ENCODE peak calls at places on chromosomes 13 and 19, in five cellular contexts. One of them, this sample, is unnamed.

GRCh38 chr19:35041548-35042055 is at the start of gene HPN:
- DNase-seq in AG04449: no peak
- DNase-seq in choroid plexus epithelial cell: no peak
- DNase-seq in Peyer's patch: no peak
- DNase-seq in lower leg skin: no peak
- DNase-seq in this sample: no peak

GRCh38 chr13:63184693-63185092 is 1769.0 kb upstream of the PCDH20 start:
- DNase-seq in AG04449: no peak
- DNase-seq in choroid plexus epithelial cell: peak
- DNase-seq in Peyer's patch: no peak
- DNase-seq in lower leg skin: no peak
- DNase-seq in this sample: no peak

GRCh38 chr19:52993342-52994178 is 20.2 kb upstream of the ERVV-1 start:
- DNase-seq in AG04449: no peak
- DNase-seq in choroid plexus epithelial cell: peak
- DNase-seq in Peyer's patch: peak
- DNase-seq in lower leg skin: peak
- DNase-seq in this sample: peak

GRCh38 chr19:38538386-38538785 is 79.4 kb downstream of the MAP4K1 start:
- DNase-seq in AG04449: no peak
- DNase-seq in choroid plexus epithelial cell: no peak
- DNase-seq in Peyer's patch: no peak
- DNase-seq in lower leg skin: no peak
- DNase-seq in this sample: no peak

GRCh38 chr13:113734826-113735125 is 24.2 kb upstream of the TMEM255B start:
- DNase-seq in AG04449: no peak
- DNase-seq in choroid plexus epithelial cell: no peak
- DNase-seq in Peyer's patch: no peak
- DNase-seq in lower leg skin: no peak
- DNase-seq in this sample: no peak

GRCh38 chr13:82758056-82758455 is 1124.2 kb downstream of the SLITRK1 start:
- DNase-seq in AG04449: no peak
- DNase-seq in choroid plexus epithelial cell: peak
- DNase-seq in Peyer's patch: no peak
- DNase-seq in lower leg skin: no peak
- DNase-seq in this sample: peak

GRCh38 chr19:52370341-52370710 is 603 bp downstream of the ZNF880 start:
- DNase-seq in AG04449: no peak
- DNase-seq in choroid plexus epithelial cell: no peak
- DNase-seq in Peyer's patch: no peak
- DNase-seq in lower leg skin: no peak
- DNase-seq in this sample: no peak

GRCh38 chr19:45125360-45125759 is 32.4 kb downstream of the PPP1R37 start:
- DNase-seq in AG04449: no peak
- DNase-seq in choroid plexus epithelial cell: no peak
- DNase-seq in Peyer's patch: no peak
- DNase-seq in lower leg skin: no peak
- DNase-seq in this sample: no peak

GRCh38 chr19:41323430-41324125 is 13.6 kb downstream of the CCDC97 start:
- DNase-seq in AG04449: peak
- DNase-seq in choroid plexus epithelial cell: peak
- DNase-seq in Peyer's patch: peak
- DNase-seq in lower leg skin: peak
- DNase-seq in this sample: no peak

GRCh38 chr13:68810660-68811059 is 1297.0 kb upstream of the ATXN8OS start:
- DNase-seq in AG04449: no peak
- DNase-seq in choroid plexus epithelial cell: no peak
- DNase-seq in Peyer's patch: no peak
- DNase-seq in lower leg skin: no peak
- DNase-seq in this sample: no peak

GRCh38 chr13:105019073-105019472 is 1516.4 kb downstream of the EFNB2 start:
- DNase-seq in AG04449: no peak
- DNase-seq in choroid plexus epithelial cell: no peak
- DNase-seq in Peyer's patch: no peak
- DNase-seq in lower leg skin: no peak
- DNase-seq in this sample: no peak

GRCh38 chr13:39688278-39688677 is 32.8 kb downstream of the COG6 start:
- DNase-seq in AG04449: no peak
- DNase-seq in choroid plexus epithelial cell: no peak
- DNase-seq in Peyer's patch: no peak
- DNase-seq in lower leg skin: no peak
- DNase-seq in this sample: no peak

GRCh38 chr19:58279042-58279924 is 528 bp downstream of the ZNF8 start:
- DNase-seq in AG04449: no peak
- DNase-seq in choroid plexus epithelial cell: peak
- DNase-seq in Peyer's patch: peak
- DNase-seq in lower leg skin: peak
- DNase-seq in this sample: peak

GRCh38 chr13:66344770-66345367 is 885.3 kb downstream of the PCDH9 start:
- DNase-seq in AG04449: no peak
- DNase-seq in choroid plexus epithelial cell: no peak
- DNase-seq in Peyer's patch: no peak
- DNase-seq in lower leg skin: no peak
- DNase-seq in this sample: no peak

GRCh38 chr13:59680429-59681024 is 483.2 kb downstream of the DIAPH3 start:
- DNase-seq in AG04449: no peak
- DNase-seq in choroid plexus epithelial cell: peak
- DNase-seq in Peyer's patch: no peak
- DNase-seq in lower leg skin: no peak
- DNase-seq in this sample: peak

GRCh38 chr13:24284876-24285275 is 24.5 kb upstream of the C1QTNF9 start:
- DNase-seq in AG04449: no peak
- DNase-seq in choroid plexus epithelial cell: no peak
- DNase-seq in Peyer's patch: no peak
- DNase-seq in lower leg skin: no peak
- DNase-seq in this sample: no peak

GRCh38 chr13:77779461-77780272 is 82.2 kb downstream of the SLAIN1 start:
- DNase-seq in AG04449: peak
- DNase-seq in choroid plexus epithelial cell: peak
- DNase-seq in Peyer's patch: peak
- DNase-seq in lower leg skin: no peak
- DNase-seq in this sample: peak

GRCh38 chr13:109010912-109011311 is 381.5 kb downstream of the MYO16 start:
- DNase-seq in AG04449: no peak
- DNase-seq in choroid plexus epithelial cell: peak
- DNase-seq in Peyer's patch: no peak
- DNase-seq in lower leg skin: no peak
- DNase-seq in this sample: no peak

GRCh38 chr19:48194041-48194871 is 23.8 kb downstream of the ZSWIM9 start:
- DNase-seq in AG04449: no peak
- DNase-seq in choroid plexus epithelial cell: peak
- DNase-seq in Peyer's patch: peak
- DNase-seq in lower leg skin: peak
- DNase-seq in this sample: peak

GRCh38 chr13:113489171-113489548 is 1.4 kb downstream of the DCUN1D2 start:
- DNase-seq in AG04449: no peak
- DNase-seq in choroid plexus epithelial cell: peak
- DNase-seq in Peyer's patch: no peak
- DNase-seq in lower leg skin: no peak
- DNase-seq in this sample: no peak

GRCh38 chr19:4431808-4432674 is 25.6 kb downstream of the UBXN6 start:
- DNase-seq in AG04449: no peak
- DNase-seq in choroid plexus epithelial cell: no peak
- DNase-seq in Peyer's patch: peak
- DNase-seq in lower leg skin: no peak
- DNase-seq in this sample: peak

GRCh38 chr13:91398413-91399188 is at the start of gene GPC5:
- DNase-seq in AG04449: no peak
- DNase-seq in choroid plexus epithelial cell: peak
- DNase-seq in Peyer's patch: peak
- DNase-seq in lower leg skin: peak
- DNase-seq in this sample: peak

GRCh38 chr13:37485766-37486165 is 112.8 kb downstream of the POSTN start:
- DNase-seq in AG04449: no peak
- DNase-seq in choroid plexus epithelial cell: peak
- DNase-seq in Peyer's patch: no peak
- DNase-seq in lower leg skin: no peak
- DNase-seq in this sample: no peak

DNA sequence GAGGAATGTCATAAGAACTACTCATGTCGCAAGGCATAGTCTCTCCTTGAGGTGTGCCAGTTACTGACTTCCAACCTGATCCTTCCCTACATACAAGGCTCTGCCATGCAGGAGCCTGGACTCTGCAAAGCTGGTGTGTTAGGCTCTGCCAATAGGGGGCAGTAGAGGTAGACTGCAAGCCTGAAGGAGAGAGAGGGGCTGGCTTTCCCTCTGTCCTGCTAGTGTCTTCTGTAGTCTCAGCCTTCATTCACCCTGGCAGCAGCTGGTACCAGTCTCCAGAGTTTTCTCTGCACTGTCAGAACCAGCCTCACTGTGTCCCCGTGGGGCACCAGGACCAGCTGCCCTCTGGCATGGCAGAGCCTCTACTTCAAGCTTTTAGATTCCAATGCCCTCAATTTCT is 14.5 kb downstream of the SHISA2 start:
- DNase-seq in AG04449: no peak
- DNase-seq in choroid plexus epithelial cell: peak
- DNase-seq in Peyer's patch: no peak
- DNase-seq in lower leg skin: no peak
- DNase-seq in this sample: no peak
- TF ChIP-seq CTCF in AG04449: peak
- TF ChIP-seq CTCF in choroid plexus epithelial cell: peak
- TF ChIP-seq CTCF in Peyer's patch: no peak
- TF ChIP-seq CTCF in lower leg skin: no peak
- TF ChIP-seq CTCF in this sample: peak

GRCh38 chr19:6952956-6953355 is 65.6 kb downstream of the ADGRE1 start:
- DNase-seq in AG04449: no peak
- DNase-seq in choroid plexus epithelial cell: no peak
- DNase-seq in Peyer's patch: no peak
- DNase-seq in lower leg skin: no peak
- DNase-seq in this sample: no peak
- TF ChIP-seq CTCF in AG04449: no peak
- TF ChIP-seq CTCF in choroid plexus epithelial cell: no peak
- TF ChIP-seq CTCF in Peyer's patch: no peak
- TF ChIP-seq CTCF in lower leg skin: no peak
- TF ChIP-seq CTCF in this sample: no peak

DNA sequence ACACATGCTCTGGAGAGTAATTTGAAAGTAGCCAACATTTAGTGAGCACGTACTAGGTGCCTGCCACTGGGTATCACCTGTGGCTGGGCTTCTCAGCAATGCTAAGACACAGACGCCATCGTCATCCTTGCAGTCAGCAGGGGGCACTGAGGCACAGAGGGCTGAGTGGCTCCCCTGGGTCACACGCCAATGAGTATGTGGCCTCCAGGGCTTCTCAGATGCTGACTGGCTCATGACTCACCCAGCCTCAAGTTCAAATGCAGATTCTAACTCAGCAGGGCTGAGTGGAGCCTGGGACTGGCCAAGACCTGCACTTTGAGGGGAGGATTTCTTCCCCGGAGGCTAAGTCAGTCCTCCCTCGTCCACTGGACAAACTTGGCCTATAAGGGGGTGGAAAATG is 115.1 kb upstream of the CACNA1A start:
- DNase-seq in AG04449: peak
- DNase-seq in choroid plexus epithelial cell: peak
- DNase-seq in Peyer's patch: no peak
- DNase-seq in lower leg skin: no peak
- DNase-seq in this sample: no peak
- TF ChIP-seq CTCF in AG04449: peak
- TF ChIP-seq CTCF in choroid plexus epithelial cell: peak
- TF ChIP-seq CTCF in Peyer's patch: no peak
- TF ChIP-seq CTCF in lower leg skin: no peak
- TF ChIP-seq CTCF in this sample: no peak

DNA sequence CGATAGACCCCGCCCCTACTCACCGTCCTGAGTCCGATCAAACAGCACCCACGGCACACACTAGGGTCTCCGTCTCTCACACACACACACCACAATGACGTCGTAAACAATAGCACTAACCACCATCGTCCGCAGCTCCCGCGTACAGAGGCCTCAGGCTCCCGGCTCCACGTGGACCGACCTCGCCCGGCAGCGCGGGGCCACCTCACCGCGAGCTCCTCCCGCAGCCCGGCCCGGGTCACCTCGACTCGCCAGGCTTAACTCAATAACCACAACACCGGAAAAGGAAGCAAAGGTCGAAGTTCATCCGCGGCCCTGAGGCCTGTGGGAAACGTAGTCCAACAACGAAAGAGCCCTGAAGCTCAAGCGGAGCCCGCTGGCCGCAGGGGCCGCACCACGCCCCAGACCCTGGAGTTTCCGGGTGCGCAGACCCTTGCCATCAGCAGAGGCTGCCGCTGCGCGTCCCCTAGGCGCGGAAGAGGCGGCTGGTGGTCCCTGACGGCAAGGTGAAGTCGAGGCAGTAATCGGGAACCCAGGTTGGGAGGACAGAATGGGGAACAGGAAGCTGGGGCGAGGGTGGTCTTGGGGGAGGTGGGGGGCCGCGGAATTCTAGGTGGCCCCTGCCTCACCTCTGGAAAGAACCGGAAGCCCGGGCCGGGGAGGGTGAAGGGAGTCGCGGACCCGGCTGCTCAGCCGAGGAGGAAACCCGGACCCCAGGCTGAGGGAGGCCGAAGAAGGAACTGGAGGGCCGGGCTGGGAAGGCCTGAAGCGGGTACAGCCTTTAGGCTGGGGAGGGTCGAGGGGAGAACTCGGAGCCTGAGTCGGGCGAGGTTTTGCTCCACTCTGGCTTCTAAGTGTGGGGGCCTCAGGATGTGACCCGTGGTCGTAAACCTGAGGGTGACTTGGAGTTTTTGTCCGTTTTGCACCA is at the start of gene ZNF529:
- DNase-seq in AG04449: peak
- DNase-seq in choroid plexus epithelial cell: peak
- DNase-seq in Peyer's patch: peak
- DNase-seq in lower leg skin: peak
- DNase-seq in this sample: peak
- TF ChIP-seq CTCF in AG04449: no peak
- TF ChIP-seq CTCF in choroid plexus epithelial cell: peak
- TF ChIP-seq CTCF in Peyer's patch: no peak
- TF ChIP-seq CTCF in lower leg skin: no peak
- TF ChIP-seq CTCF in this sample: no peak

DNA sequence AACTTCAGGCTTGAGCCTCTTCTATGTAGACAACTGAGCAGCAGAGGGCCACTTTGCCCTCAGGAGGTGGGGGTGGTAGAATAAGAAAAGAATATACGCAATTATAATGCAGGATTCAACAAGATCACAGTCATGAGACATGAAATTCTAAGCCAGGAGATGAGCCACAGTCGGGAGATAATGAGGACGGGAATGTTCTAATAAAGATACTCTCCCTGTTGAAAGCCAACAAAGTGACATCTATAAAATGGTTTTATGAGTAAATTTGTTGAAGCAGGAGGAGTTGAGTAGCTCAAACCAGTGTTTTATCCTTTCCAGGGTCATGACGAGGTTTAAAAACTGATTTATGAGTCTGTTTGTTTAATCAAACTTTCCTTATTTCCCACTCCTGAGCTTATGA is 152.0 kb upstream of the SERP2 start:
- DNase-seq in AG04449: no peak
- DNase-seq in choroid plexus epithelial cell: no peak
- DNase-seq in Peyer's patch: no peak
- DNase-seq in lower leg skin: no peak
- DNase-seq in this sample: no peak
- TF ChIP-seq CTCF in AG04449: no peak
- TF ChIP-seq CTCF in choroid plexus epithelial cell: no peak
- TF ChIP-seq CTCF in Peyer's patch: no peak
- TF ChIP-seq CTCF in lower leg skin: no peak
- TF ChIP-seq CTCF in this sample: no peak